ENCODE peak calls at places on chromosomes 16 and 17, in four cellular contexts. A, E, Q and J are unnamed samples.
A peak's percentile ranks its signal among the peaks of the same experiment; 100 is the strongest.

GRCh38 chr16:67822511-67822910 is 15.8 kb downstream of the TSNAXIP1 start:
- DNase-seq in A (no peak), E (no peak), Q (no peak), J (no peak)

GRCh38 chr17:4944163-4944553 is 4.1 kb downstream of the RNF167 start:
- DNase-seq in A (no peak), E (no peak), Q (no peak), J (no peak)

GRCh38 chr16:74275031-74275636 is 21.5 kb upstream of the PSMD7 start:
- DNase-seq in A (no peak), E (no peak), Q (peak; percentile 23), J (no peak)

GRCh38 chr17:60934723-60935122 is 257.1 kb downstream of the BCAS3 start:
- DNase-seq in A (no peak), E (no peak), Q (no peak), J (no peak)

GRCh38 chr17:19830061-19830460 is 37.7 kb downstream of the ULK2 start:
- DNase-seq in A (no peak), E (no peak), Q (no peak), J (no peak)

GRCh38 chr17:65158081-65158480 is 20.9 kb downstream of the RGS9 start:
- DNase-seq in A (no peak), E (no peak), Q (no peak), J (no peak)

GRCh38 chr16:10069374-10069773 is 112.9 kb downstream of the GRIN2A start:
- DNase-seq in A (no peak), E (no peak), Q (peak; percentile 37), J (no peak)

GRCh38 chr16:82004651-82005490 is 6.4 kb downstream of the SDR42E1 start:
- DNase-seq in A (no peak), E (no peak), Q (no peak), J (no peak)

GRCh38 chr16:48971571-48972071 is 310.0 kb downstream of the CBLN1 start:
- DNase-seq in A (no peak), E (no peak), Q (no peak), J (no peak)

GRCh38 chr17:76161113-76161512 is 20.1 kb upstream of the FOXJ1 start:
- DNase-seq in A (no peak), E (no peak), Q (no peak), J (no peak)

GRCh38 chr17:9371019-9371418 is 204.6 kb downstream of the STX8 start:
- DNase-seq in A (no peak), E (no peak), Q (no peak), J (no peak)

GRCh38 chr16:12267491-12267890 is 291.0 kb downstream of the SNX29 start:
- DNase-seq in A (no peak), E (no peak), Q (no peak), J (peak; percentile 15)

GRCh38 chr17:63780507-63780906 is 6.5 kb downstream of the DDX42 start:
- DNase-seq in A (no peak), E (peak; percentile 41), Q (no peak), J (no peak)

GRCh38 chr17:41910701-41911391 is 7.9 kb downstream of the ACLY start:
- DNase-seq in A (no peak), E (no peak), Q (no peak), J (no peak)

GRCh38 chr17:82548681-82549303 is 29.3 kb downstream of the FOXK2 start:
- DNase-seq in A (no peak), E (no peak), Q (no peak), J (no peak)

GRCh38 chr17:50640701-50641338 is 6.1 kb downstream of the ABCC3 start:
- DNase-seq in A (no peak), E (no peak), Q (no peak), J (no peak)

GRCh38 chr17:34363183-34363661 is at the start of gene CCL1:
- DNase-seq in A (no peak), E (no peak), Q (no peak), J (no peak)

GRCh38 chr16:49528035-49528434 is 154.4 kb downstream of the C16orf78 start:
- DNase-seq in A (no peak), E (no peak), Q (peak; percentile 18), J (peak; percentile 52)

GRCh38 chr16:11835891-11836652 is 15.3 kb downstream of the RSL1D1 start:
- DNase-seq in A (no peak), E (no peak), Q (peak; percentile 42), J (peak; percentile 9)

GRCh38 chr17:59074494-59074893 is 32.2 kb downstream of the TRIM37 start:
- DNase-seq in A (no peak), E (no peak), Q (no peak), J (no peak)

GRCh38 chr16:87431926-87432325 is 39.8 kb downstream of the MAP1LC3B start:
- DNase-seq in A (no peak), E (no peak), Q (peak; percentile 69), J (no peak)

GRCh38 chr17:44652727-44653126 is 3.5 kb upstream of the MEIOC start:
- DNase-seq in A (no peak), E (no peak), Q (no peak), J (no peak)

GRCh38 chr17:15947331-15947730 is 2.4 kb downstream of the ADORA2B start:
- DNase-seq in A (no peak), E (no peak), Q (no peak), J (no peak)

GRCh38 chr17:48554412-48555090 is 9.6 kb upstream of the HOXB2 start:
- DNase-seq in A (no peak), E (no peak), Q (no peak), J (peak; percentile 28)

GRCh38 chr17:74643826-74644225 is 20.3 kb upstream of the CD300E start:
- DNase-seq in A (no peak), E (no peak), Q (no peak), J (no peak)

GRCh38 chr17:7479389-7480192 is at the start of gene ZBTB4:
- DNase-seq in A (peak; percentile 56), E (peak; percentile 65), Q (peak; percentile 66), J (peak; percentile 64)

GRCh38 chr16:87701505-87701921 is 64.3 kb downstream of the KLHDC4 start:
- DNase-seq in A (no peak), E (no peak), Q (no peak), J (no peak)

GRCh38 chr17:32793841-32794240 is 83.1 kb downstream of the MYO1D start:
- DNase-seq in A (no peak), E (no peak), Q (no peak), J (no peak)
- TF ChIP-seq CTCF in A (no peak), E (no peak), Q (no peak), J (no peak)

GRCh38 chr17:55053855-55054254 is 85.3 kb downstream of the STXBP4 start:
- DNase-seq in A (no peak), E (no peak), Q (no peak), J (no peak)
- TF ChIP-seq CTCF in A (no peak), E (peak; percentile 10), Q (peak; percentile 52), J (peak; percentile 31)

DNA sequence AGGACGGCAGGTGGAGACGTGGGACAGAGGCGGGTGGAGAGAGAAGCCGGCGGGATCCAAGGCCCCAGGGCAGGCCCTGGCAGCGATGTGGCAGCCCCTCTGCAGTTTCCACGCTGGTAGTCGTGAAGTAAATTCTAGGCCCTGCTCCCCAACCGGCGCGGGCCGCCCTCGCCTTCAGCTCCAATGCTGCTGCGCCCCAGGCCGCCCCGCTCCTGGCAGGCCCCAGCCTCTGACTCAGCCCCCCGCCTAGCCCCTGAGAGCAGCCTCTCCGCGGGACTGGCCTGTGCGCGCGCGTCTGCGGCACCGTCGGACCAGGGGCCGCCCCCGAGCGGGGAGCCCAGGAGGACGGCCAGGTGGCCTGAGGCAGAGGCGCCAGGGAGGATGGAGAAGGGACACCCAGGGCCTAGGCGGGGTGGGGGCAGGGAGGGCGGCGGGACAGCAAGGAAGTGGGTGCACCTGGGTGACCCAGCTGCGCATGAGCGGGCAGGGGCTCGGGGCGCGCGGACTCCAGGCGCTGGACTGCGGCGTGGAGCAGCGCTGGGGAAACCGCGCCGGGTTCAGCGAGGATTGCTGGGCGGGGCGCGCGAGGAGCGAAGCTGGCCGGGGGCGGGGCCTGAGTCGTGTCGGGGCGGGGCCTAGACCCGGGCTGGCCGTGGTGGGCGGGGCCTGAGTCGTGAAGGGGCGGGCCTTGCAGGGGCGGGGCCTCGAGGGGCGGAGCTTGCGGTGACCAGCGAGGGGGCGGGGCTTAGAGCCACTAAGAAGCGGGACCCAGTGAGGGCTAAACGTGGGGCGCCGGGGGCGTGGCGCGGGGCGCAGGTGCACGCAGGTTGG is 29.6 kb downstream of the ZNF778 start:
- DNase-seq in A (peak; percentile 92), E (peak; percentile 94), Q (peak; percentile 95), J (peak; percentile 99)
- TF ChIP-seq CTCF in A (no peak), E (no peak), Q (no peak), J (no peak)

DNA sequence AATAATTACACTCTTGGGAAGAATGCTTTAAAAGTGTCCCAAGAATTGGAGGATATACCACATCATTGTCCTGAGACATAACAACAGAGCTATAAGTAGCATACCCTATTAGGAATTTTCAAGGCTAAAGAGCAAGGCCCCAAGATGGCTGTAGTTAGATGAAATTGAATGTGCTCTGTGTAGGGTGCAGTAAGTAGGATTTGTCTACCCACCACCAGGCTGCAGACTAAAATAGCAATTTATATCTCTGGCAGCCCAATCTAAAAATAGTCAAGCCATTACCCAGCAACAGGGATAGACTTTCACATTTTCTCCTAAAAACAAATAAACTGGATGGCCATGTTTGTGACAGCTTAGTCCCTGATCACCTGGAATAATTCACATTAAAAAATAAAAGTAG is 5.6 kb downstream of the MMD start:
- DNase-seq in A (no peak), E (no peak), Q (peak; percentile 40), J (no peak)
- TF ChIP-seq CTCF in A (no peak), E (no peak), Q (no peak), J (no peak)

DNA sequence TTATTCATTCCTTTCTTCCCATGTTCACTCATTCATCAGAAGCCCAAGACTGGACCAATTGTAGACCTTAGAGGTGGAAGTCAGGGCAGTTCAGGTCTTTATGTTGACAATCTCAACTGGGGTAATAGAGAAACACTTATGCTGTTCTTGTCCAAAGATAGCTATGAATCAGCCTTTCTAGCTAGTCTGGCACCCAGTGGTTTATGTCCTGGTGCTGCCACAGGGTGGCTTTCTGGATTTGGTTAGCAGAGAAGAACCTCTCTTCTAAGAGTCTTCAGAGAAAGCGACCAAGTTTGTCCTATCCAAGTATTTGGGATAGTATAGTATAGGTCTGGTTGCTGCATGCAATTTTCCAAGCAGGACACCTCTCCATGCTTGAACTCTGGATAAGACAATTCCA is 83.3 kb downstream of the NOG start:
- DNase-seq in A (no peak), E (no peak), Q (no peak), J (no peak)
- TF ChIP-seq CTCF in A (no peak), E (no peak), Q (no peak), J (no peak)

DNA sequence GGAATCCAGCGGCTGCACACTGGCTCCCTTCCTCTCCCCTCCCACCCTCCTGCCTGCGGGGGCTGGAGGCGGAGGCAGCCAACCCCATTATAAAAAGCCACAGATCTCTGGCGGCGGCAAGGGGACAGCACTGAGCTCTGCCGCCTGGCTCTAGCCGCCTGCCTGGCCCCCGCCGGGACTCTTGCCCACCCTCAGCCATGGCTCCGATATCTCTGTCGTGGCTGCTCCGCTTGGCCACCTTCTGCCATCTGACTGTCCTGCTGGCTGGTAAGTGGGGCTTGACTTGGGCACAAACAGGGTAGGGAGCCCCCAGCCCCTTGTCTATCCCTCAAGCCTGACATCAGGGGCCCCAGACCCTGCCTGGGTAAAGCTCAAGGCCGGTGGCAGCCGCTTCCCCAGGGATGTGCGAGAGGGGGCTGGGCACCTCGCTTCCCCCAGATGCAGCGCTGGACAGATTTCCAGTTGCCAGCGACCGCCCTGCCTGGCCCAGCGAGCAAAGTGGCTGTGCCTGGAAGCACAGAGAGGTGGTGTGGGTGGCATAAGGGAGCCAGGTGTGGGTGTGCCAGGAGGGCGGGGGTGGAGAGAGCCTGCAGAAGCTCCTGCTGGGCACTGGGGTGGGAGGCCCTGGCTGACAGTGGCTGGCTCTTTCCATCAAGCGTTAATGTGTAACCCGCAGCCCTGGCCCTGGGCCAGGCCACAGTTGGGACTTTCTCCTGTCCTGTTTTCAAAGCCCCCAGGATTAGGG is at the start of gene CX3CL1:
- DNase-seq in A (peak; percentile 68), E (peak; percentile 40), Q (peak; percentile 69), J (peak; percentile 76)
- TF ChIP-seq CTCF in A (no peak), E (no peak), Q (peak; percentile 6), J (no peak)